ENCODE peak calls at places on chromosome 11, in seven cellular contexts. D, K, F, J, V, A and L are unnamed samples.

GRCh38 chr11:115317428-115318185 is 186.6 kb downstream of the CADM1 start:
- DNase-seq in J (no peak), F (no peak), A (no peak), V (no peak), K (no peak), D (no peak), L (no peak)

GRCh38 chr11:8258771-8259170 is 4.9 kb downstream of the LMO1 start:
- DNase-seq in A (no peak), F (no peak), J (no peak), K (peak; percentile 10), V (peak; percentile 49), D (no peak), L (no peak)

GRCh38 chr11:121460941-121461514 is 8.3 kb upstream of the SORL1-AS1 start:
- DNase-seq in F (no peak), J (no peak), A (no peak), D (no peak), K (no peak), V (no peak), L (no peak)

GRCh38 chr11:35943294-35943693 is 568 bp upstream of the LDLRAD3 start:
- DNase-seq in K (no peak), F (no peak), J (no peak), A (no peak), V (no peak), D (no peak), L (no peak)

GRCh38 chr11:128318856-128319474 is 268.4 kb downstream of the ETS1 start:
- DNase-seq in V (no peak), J (no peak), K (no peak), A (no peak), D (no peak), F (peak; percentile 67), L (no peak)

GRCh38 chr11:86484164-86484794 is 109.6 kb downstream of the CCDC81 start:
- DNase-seq in D (peak; percentile 61), A (no peak), V (peak; percentile 94), F (no peak), J (no peak), K (no peak), L (peak; percentile 62)

GRCh38 chr11:93573184-93573583 is 30.0 kb upstream of the SMCO4 start:
- DNase-seq in A (no peak), V (no peak), D (no peak), K (no peak), F (no peak), J (no peak), L (no peak)

GRCh38 chr11:20258496-20258895 is 98.2 kb upstream of the DBX1 start:
- DNase-seq in K (no peak), V (no peak), A (no peak), D (no peak), J (no peak), F (no peak), L (no peak)

GRCh38 chr11:42951266-42951665 is 360.5 kb upstream of the API5 start:
- DNase-seq in D (no peak), A (no peak), J (no peak), V (no peak), F (no peak), K (no peak), L (no peak)

GRCh38 chr11:29009426-29009825 is 901.2 kb downstream of the METTL15 start:
- DNase-seq in V (no peak), D (no peak), K (no peak), F (no peak), J (no peak), A (no peak), L (no peak)

GRCh38 chr11:16148301-16148787 is 208.0 kb downstream of the SOX6 start:
- DNase-seq in D (no peak), A (no peak), V (no peak), J (no peak), K (no peak), F (no peak), L (no peak)

GRCh38 chr11:115222218-115222862 is 281.9 kb downstream of the CADM1 start:
- DNase-seq in J (no peak), K (no peak), F (peak; percentile 73), V (no peak), A (no peak), D (no peak), L (no peak)

GRCh38 chr11:112229746-112230433 is 3.7 kb downstream of the PTS start:
- DNase-seq in K (no peak), F (no peak), D (no peak), J (no peak), A (no peak), V (peak; percentile 74), L (no peak)

GRCh38 chr11:69686452-69686851 is 11.3 kb upstream of the LTO1 start:
- DNase-seq in V (no peak), D (no peak), J (no peak), K (no peak), A (no peak), F (no peak), L (no peak)

GRCh38 chr11:6480299-6480914 is 724 bp downstream of the ARFIP2 start:
- DNase-seq in F (no peak), V (no peak), K (no peak), A (no peak), J (no peak), D (no peak), L (no peak)

GRCh38 chr11:73277467-73277866 is 5.3 kb downstream of the P2RY6 start:
- DNase-seq in F (no peak), A (no peak), V (no peak), K (no peak), D (no peak), J (no peak), L (no peak)
- TF ChIP-seq CTCF in F (no peak), A (no peak), V (no peak), K (no peak), D (no peak), J (no peak), L (no peak)

GRCh38 chr11:103604310-103604709 is 432.1 kb upstream of the DDI1 start:
- DNase-seq in D (no peak), F (no peak), J (no peak), K (no peak), A (no peak), V (no peak), L (no peak)
- TF ChIP-seq CTCF in D (no peak), F (no peak), J (no peak), K (no peak), A (no peak), V (no peak), L (no peak)

GRCh38 chr11:57512646-57513445 is 2.7 kb downstream of the SLC43A1 start:
- DNase-seq in J (no peak), F (no peak), A (no peak), D (no peak), V (no peak), K (no peak), L (no peak)

GRCh38 chr11:57514538-57515331 is 767 bp downstream of the SLC43A1 start:
- DNase-seq in F (peak; percentile 77), J (peak; percentile 49), A (peak; percentile 83), D (no peak), K (peak; percentile 72), V (no peak), L (peak; percentile 42)

GRCh38 chr11:57515332-57516060 is at the start of gene SLC43A1:
- DNase-seq in D (no peak), V (no peak), F (peak; percentile 73), J (peak; percentile 43), K (no peak), A (peak; percentile 72), L (peak; percentile 49)

GRCh38 chr11:57513446-57513795 is 2.1 kb downstream of the SLC43A1 start:
- DNase-seq in F (no peak), A (no peak), K (no peak), D (no peak), J (no peak), V (no peak), L (no peak)

DNA sequence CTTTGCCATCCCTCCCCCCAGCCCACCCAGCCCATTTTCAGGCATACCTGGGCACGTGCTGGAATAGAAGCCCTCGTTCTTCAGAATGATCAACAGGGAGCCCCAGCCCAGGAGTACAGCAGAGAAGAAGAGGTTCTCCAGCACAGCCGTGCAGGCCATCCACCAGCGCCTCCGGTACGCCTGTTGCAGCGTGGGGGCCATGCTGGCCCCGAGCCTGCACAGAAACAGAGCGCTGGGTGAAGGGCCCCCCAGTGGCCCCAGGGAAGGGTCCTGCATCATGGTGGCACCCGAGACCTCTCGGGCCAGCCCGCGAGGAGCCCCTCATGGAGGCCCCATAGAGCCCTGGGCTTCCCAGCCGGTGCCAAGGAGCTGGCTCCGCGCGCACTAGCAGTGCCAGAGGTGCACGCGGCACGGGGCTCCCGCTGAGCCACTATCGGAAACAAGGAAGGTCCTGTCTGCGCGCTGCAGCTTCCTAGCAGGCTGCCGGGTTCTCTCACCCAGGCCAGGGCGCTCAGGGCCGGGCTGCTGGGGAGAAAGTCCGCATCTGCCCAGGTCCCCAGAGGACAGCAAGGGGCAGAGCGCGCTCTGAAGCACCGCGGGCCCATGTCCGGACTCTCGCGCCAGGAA is 1.5 kb downstream of the SLC43A1 start:
- DNase-seq in F (no peak), D (no peak), K (peak; percentile 66), J (no peak), V (no peak), A (peak; percentile 58), L (peak; percentile 43)
- TF ChIP-seq CTCF in F (no peak), D (no peak), K (no peak), J (no peak), V (no peak), A (no peak), L (no peak)

GRCh38 chr11:56716379-56716854 is 17.5 kb downstream of the OR9G1 start:
- DNase-seq in J (no peak), K (no peak), A (no peak), V (no peak), D (no peak), F (no peak), L (no peak)

GRCh38 chr11:56714206-56714605 is 15.3 kb downstream of the OR9G1 start:
- DNase-seq in A (no peak), D (no peak), J (no peak), V (no peak), K (no peak), F (no peak), L (no peak)
- TF ChIP-seq CTCF in A (no peak), D (no peak), J (no peak), V (no peak), K (no peak), F (no peak), L (no peak)

DNA sequence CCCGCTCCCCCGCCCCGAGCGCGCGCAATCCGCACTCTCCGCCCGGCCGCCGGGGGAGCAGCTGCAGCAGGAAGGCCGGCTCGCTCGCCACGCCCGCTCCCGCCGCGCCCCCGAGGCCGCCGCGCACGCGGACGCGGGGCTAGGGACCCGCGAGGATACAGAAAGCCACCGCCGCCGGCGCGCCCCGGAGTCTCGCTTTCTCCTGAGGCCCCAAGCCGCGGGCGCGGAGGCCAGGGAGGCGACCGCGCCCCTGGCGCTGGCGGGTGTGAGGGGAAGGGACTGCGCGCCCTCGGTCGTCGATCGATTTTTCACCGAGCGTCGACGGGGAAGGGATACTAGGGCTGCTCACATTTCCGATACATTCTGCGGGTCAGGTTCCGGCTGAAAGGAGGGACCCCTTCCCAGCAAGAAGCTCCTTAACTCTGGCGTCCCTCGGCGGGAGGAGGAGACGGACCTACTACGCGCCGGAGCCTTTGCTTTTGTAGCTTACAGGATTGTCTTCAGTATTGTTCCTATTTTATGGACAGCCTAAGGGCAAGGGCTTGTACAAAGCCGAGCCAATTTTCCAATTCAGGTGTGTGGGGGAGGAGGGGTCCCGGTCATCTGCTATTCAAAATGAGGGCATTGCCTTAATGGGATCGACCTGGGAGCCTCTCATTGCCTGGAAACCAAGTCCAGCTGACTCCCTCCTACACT is 416 bp upstream of the GAB2 start:
- DNase-seq in J (peak; percentile 64), V (no peak), D (no peak), K (peak; percentile 88), F (peak; percentile 92), A (peak; percentile 79), L (peak; percentile 86)
- TF ChIP-seq CTCF in J (peak; percentile 79), V (no peak), D (no peak), K (peak; percentile 66), F (peak; percentile 0), A (no peak), L (no peak)